ENCODE peak calls at places on chromosomes 7 and 10, in seven cellular contexts. J, T, Z, A, W, O and M are unnamed samples.

GRCh38 chr7:41311301-41311700 is 391.6 kb downstream of the INHBA start:
- DNase-seq in J (no peak), T (no peak), Z (no peak), A (no peak), W (no peak), O (no peak), M (no peak)

GRCh38 chr10:63627376-63627775 is 106.2 kb downstream of the REEP3 start:
- DNase-seq in J (no peak), T (no peak), Z (no peak), A (no peak), W (no peak), O (no peak), M (no peak)

GRCh38 chr10:58781873-58782488 is 269.3 kb downstream of the BICC1 start:
- DNase-seq in J (no peak), T (peak), Z (no peak), A (no peak), W (peak), O (no peak), M (peak)

GRCh38 chr10:66455304-66455703 is 470.5 kb upstream of the LRRTM3 start:
- DNase-seq in J (no peak), T (no peak), Z (no peak), A (no peak), W (peak), O (no peak), M (no peak)

GRCh38 chr10:124622866-124623536 is 121.2 kb downstream of the FAM53B start:
- DNase-seq in J (no peak), T (no peak), Z (no peak), A (no peak), W (no peak), O (no peak), M (no peak)

GRCh38 chr7:156148995-156149394 is 336.7 kb upstream of the SHH start:
- DNase-seq in J (no peak), T (no peak), Z (no peak), A (no peak), W (no peak), O (no peak), M (no peak)

GRCh38 chr10:91909178-91909677 is at the start of gene FGFBP3:
- DNase-seq in J (no peak), T (peak), Z (no peak), A (no peak), W (peak), O (no peak), M (peak)

GRCh38 chr7:36784991-36785940 is 61.0 kb upstream of the AOAH start:
- DNase-seq in J (peak), T (peak), Z (peak), A (peak), W (no peak), O (no peak), M (no peak)

GRCh38 chr10:46237815-46238510 is 48.8 kb upstream of the ANTXRL start:
- DNase-seq in J (no peak), T (no peak), Z (no peak), A (no peak), W (no peak), O (peak), M (no peak)

GRCh38 chr10:132146271-132146671 is 40.5 kb upstream of the DPYSL4 start:
- DNase-seq in J (no peak), T (no peak), Z (no peak), A (no peak), W (no peak), O (no peak), M (no peak)

GRCh38 chr7:1101580-1102431 is 13.9 kb downstream of the GPER1 start:
- DNase-seq in J (no peak), T (peak), Z (no peak), A (no peak), W (no peak), O (no peak), M (peak)

GRCh38 chr7:143287321-143287934 is 723 bp upstream of the CASP2 start:
- DNase-seq in J (no peak), T (no peak), Z (no peak), A (no peak), W (no peak), O (no peak), M (no peak)
- H3K4me3 ChIP-seq in J (peak), T (no peak), Z (no peak), A (peak), W (peak), O (peak), M (peak)

DNA sequence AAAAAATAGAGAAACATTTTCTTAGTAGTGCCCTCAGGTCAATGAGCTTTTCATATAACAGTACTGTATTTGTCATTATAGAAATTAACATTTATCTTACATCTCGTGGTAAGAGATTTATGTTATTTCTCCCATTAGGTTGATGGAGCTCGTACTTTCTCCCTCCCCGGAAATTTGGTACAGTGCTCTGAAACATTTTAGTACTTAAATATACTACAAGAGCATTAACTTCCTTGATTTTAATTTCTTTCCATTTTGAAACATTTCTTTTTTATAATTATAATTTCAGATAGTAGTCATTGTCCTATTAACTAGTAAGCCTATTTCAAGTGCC is 205.4 kb downstream of the MBL2 start:
- DNase-seq in J (no peak), T (no peak), Z (no peak), A (no peak), W (no peak), O (no peak), M (no peak)
- TF ChIP-seq CTCF in J (no peak), T (no peak), Z (no peak), A (no peak), W (no peak), O (no peak), M (no peak)

GRCh38 chr7:116528008-116528789 is 3.4 kb downstream of the CAV1 start:
- DNase-seq in J (peak), T (peak), Z (peak), A (no peak), W (peak), O (peak), M (peak)
- H3K4me3 ChIP-seq in J (peak), T (no peak), Z (peak), A (no peak), W (peak), O (peak), M (peak)

DNA sequence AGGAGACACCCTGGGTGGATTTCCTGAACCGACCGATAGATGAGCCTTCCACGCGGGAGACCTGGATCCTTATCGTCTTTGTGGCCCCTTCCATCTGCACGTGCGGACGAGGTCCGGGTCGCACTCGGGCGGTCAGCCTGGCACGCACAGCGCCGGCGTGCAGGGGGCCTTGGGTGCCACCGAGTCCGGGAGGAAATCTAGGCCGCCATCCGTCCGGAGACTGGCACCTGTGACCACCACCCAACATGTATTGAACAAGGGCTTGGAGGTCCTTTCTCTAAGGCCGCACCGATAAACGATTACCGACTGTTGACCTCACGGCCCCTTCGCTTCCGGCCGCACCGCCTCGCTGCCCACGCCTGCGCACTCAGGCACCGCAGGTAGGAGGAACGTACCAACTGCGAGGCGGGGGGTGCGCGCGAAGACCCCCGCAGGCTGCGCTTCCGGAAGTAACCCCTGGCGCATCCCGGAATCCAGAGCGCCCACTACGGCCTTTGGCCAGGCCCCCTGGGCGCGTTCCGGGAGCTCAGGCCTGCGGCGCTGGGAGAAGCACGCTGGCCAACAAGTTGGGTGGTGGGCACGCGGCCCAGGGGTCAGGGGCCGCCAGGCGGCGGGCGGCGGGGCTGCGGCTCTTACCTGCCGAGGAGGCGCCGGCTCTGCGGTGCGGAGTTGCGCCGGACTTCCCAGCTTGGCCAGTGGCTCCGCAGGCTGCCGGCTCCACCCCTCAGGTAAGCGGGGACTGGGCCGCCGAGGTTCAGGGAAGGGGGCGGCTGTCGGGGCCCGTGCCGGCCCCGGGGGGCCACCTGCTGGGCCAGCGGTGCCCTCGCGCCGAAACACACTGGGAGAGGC is at the start of the genes ACTR3C and LRRC61:
- DNase-seq in J (peak), T (peak), Z (no peak), A (peak), W (no peak), O (peak), M (no peak)
- TF ChIP-seq CTCF in J (peak), T (peak), Z (no peak), A (no peak), W (no peak), O (no peak), M (no peak)

GRCh38 chr10:100004805-100005510 is 4.8 kb downstream of the DNMBP start:
- DNase-seq in J (no peak), T (no peak), Z (no peak), A (no peak), W (no peak), O (no peak), M (no peak)
- H3K4me3 ChIP-seq in J (no peak), T (no peak), Z (no peak), A (no peak), W (peak), O (no peak), M (peak)

DNA sequence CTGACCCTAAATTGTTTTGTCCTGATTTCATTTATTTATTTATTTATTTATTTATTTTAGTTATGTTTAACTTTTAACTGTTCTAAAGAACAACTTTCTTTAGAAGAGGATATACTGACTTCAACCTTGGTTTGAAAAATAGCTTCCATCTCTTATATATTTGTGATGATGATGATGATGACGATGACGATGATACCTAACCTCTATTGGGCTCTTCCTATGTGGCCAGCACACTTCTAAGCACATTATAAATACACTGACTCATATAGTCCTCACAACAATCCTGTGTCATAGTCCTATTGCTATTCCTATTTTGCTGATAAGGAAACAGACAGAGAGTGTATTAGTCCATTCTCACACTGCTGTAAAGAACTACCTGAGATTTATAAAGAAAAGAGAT is 162.9 kb upstream of the KIAA1217 start:
- DNase-seq in J (no peak), T (no peak), Z (no peak), A (no peak), W (no peak), O (no peak), M (no peak)
- TF ChIP-seq CTCF in J (no peak), T (no peak), Z (no peak), A (no peak), W (no peak), O (no peak), M (no peak)

DNA sequence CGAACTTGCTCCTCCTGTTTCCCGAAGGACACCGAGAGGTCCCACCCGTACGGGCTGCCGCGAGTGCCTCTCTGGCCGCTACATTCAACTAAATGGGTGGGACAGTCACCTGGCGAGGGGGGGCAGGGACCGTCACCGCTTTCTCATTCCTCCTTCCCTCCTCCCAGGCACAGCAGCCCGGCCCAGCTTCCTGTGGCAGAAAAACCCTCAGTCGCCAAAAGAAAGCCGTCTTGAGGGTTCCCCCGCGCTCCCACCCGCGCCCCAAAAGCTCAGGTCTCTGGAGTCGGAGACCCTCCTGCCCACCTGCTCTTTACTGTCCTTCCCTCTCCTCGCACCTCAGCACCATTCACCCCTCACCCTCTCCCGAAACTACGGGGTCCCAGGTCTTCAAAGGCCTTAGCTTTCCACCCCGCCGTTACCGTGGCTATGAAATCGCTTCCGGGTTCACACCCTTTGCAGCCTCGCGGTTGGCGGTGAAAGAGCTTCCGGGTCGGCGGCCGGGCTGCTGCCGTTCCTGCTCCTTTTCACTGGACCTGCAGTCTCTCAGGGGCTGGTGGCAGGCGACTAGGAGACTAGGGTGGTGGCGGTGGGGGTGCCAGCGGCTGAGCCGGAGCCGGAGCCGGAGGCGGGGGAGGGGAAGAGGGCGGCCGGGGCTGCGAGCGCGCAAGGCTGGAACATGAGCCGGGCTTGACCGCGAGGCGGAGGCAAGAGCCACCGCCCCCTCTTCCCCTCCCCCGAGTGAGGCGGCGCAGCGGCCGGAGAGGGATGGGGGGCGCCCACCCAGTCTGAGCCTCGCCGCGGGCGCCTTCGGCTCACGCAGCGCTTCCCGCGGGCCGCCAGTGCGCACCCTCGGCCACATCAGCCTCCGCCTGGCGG is at the start of the genes ANKIB1 and KRIT1:
- DNase-seq in J (peak), T (peak), Z (peak), A (peak), W (peak), O (peak), M (peak)
- H3K4me3 ChIP-seq in J (peak), T (peak), Z (peak), A (peak), W (peak), O (peak), M (peak)

GRCh38 chr7:149147072-149147729 is at the start of gene ZNF398:
- DNase-seq in J (peak), T (peak), Z (peak), A (peak), W (peak), O (peak), M (peak)
- TF ChIP-seq CTCF in J (peak), T (peak), Z (peak), A (peak), W (peak), O (peak), M (peak)

DNA sequence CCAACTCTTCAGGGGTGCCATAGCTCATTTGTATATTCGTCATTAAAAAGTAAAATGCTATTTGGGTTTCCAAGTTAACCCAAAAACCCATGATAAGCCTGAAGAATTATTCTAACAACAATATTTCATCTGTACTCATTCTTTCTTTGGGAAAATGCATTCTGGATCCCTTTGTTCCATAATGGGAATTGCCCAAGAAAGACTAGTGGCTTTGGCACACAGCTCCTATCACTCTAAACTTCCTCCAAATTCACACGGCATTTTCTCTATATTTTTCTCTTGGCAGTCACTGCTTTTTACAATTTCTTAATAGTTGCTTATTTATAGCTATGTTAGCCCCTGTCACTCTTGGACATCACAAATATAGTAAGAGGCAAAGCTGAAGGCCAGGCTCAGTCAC is 29.1 kb downstream of the CHCHD3 start:
- DNase-seq in J (no peak), T (no peak), Z (no peak), A (no peak), W (no peak), O (no peak), M (peak)
- H3K4me3 ChIP-seq in J (peak), T (no peak), Z (no peak), A (no peak), W (no peak), O (peak), M (peak)